ENCODE peak calls at places on chromosome 12, in four cellular contexts. Z is AG08396, I is breast epithelium, K is NCI-H1436. D is an unnamed sample.

GRCh38 chr12:122137681-122138080 is 36.3 kb downstream of the IL31 start:
- DNase-seq in I (no peak), K (no peak), Z (no peak), D (peak; percentile 43)

GRCh38 chr12:130920711-130921381 is 32.9 kb upstream of the ADGRD1 start:
- DNase-seq in Z (peak; percentile 75), K (no peak), I (no peak), D (peak; percentile 59)

GRCh38 chr12:87756111-87756510 is 273.1 kb downstream of the C12orf50 start:
- DNase-seq in I (no peak), Z (peak; percentile 18), K (no peak), D (peak; percentile 5)

GRCh38 chr12:131075611-131076010 is 121.9 kb downstream of the ADGRD1 start:
- DNase-seq in I (no peak), Z (no peak), K (no peak), D (no peak)

GRCh38 chr12:1619599-1619998 is 9.4 kb upstream of the WNT5B start:
- DNase-seq in K (no peak), I (no peak), Z (no peak), D (no peak)

GRCh38 chr12:106290666-106291065 is 11.9 kb upstream of the TCP11L2 start:
- DNase-seq in Z (no peak), I (no peak), K (no peak), D (no peak)

GRCh38 chr12:69655616-69656336 is 43.3 kb downstream of the BEST3 start:
- DNase-seq in I (no peak), Z (peak; percentile 67), K (no peak), D (peak; percentile 62)

GRCh38 chr12:989051-989450 is 2.0 kb upstream of the ERC1 start:
- DNase-seq in Z (no peak), I (no peak), K (no peak), D (no peak)

GRCh38 chr12:58529897-58530296 is 390.4 kb downstream of the LRIG3 start:
- DNase-seq in I (no peak), Z (peak; percentile 58), K (no peak), D (peak; percentile 15)

GRCh38 chr12:79557690-79558315 is 133.0 kb downstream of the PAWR start:
- DNase-seq in K (no peak), I (no peak), Z (no peak), D (no peak)

GRCh38 chr12:78457951-78458350 is 406.6 kb upstream of the SYT1 start:
- DNase-seq in K (no peak), I (no peak), Z (no peak), D (no peak)

GRCh38 chr12:119835068-119835467 is 42.1 kb downstream of the CIT start:
- DNase-seq in I (no peak), Z (no peak), K (no peak), D (peak; percentile 21)

GRCh38 chr12:52266514-52266913 is 7.9 kb upstream of the KRT86 start:
- DNase-seq in I (no peak), Z (no peak), K (no peak), D (no peak)

GRCh38 chr12:111780615-111781014 is 13.9 kb downstream of the ALDH2 start:
- DNase-seq in K (no peak), I (no peak), Z (no peak), D (peak; percentile 62)

GRCh38 chr12:31478425-31478824 is 112.5 kb downstream of the DENND5B start:
- DNase-seq in K (no peak), I (no peak), Z (no peak), D (no peak)

GRCh38 chr12:121789800-121790748 is 3.4 kb downstream of the RHOF start:
- DNase-seq in K (no peak), Z (no peak), I (no peak), D (no peak)

GRCh38 chr12:24304285-24304684 is 354.8 kb upstream of the SOX5 start:
- DNase-seq in I (no peak), K (no peak), Z (no peak), D (no peak)

GRCh38 chr12:4108803-4109345 is 164.7 kb upstream of the CCND2 start:
- DNase-seq in K (no peak), I (no peak), Z (no peak), D (no peak)

GRCh38 chr12:109137055-109137454 is 20.7 kb downstream of the ACACB start:
- DNase-seq in Z (no peak), K (no peak), I (no peak), D (no peak)

GRCh38 chr12:120630139-120630895 is 10.1 kb upstream of the CABP1 start:
- DNase-seq in Z (no peak), K (no peak), I (no peak), D (no peak)

GRCh38 chr12:123571343-123571813 is 13.0 kb upstream of the TMED2 start:
- DNase-seq in K (no peak), I (no peak), Z (peak; percentile 59), D (peak; percentile 64)

GRCh38 chr12:123478069-123478468 is 20.1 kb downstream of the SNRNP35 start:
- DNase-seq in Z (no peak), K (no peak), I (no peak), D (no peak)

GRCh38 chr12:124780752-124781685 is 82.6 kb downstream of the SCARB1 start:
- DNase-seq in I (no peak), K (no peak), Z (no peak), D (no peak)

GRCh38 chr12:53170245-53170644 is 10.3 kb upstream of the ZNF740 start:
- DNase-seq in Z (no peak), K (no peak), I (no peak), D (no peak)

GRCh38 chr12:292186-292585 is 29.6 kb upstream of the SLC6A13 start:
- DNase-seq in Z (no peak), K (no peak), I (no peak), D (no peak)

GRCh38 chr12:53045646-53046045 is 4.2 kb upstream of the TNS2 start:
- DNase-seq in Z (peak; percentile 7), K (no peak), I (peak; percentile 43), D (peak; percentile 39)

GRCh38 chr12:53195516-53196420 is 11.3 kb downstream of the ITGB7 start:
- DNase-seq in I (peak; percentile 28), Z (no peak), K (no peak), D (no peak)

GRCh38 chr12:63994704-63995103 is 150.2 kb downstream of the SRGAP1 start:
- DNase-seq in Z (no peak), I (no peak), K (no peak), D (no peak)

GRCh38 chr12:108570743-108571603 is 8.6 kb downstream of the ISCU start:
- DNase-seq in K (no peak), I (no peak), Z (no peak), D (no peak)

GRCh38 chr12:101891462-101891971 is 14.1 kb downstream of the DRAM1 start:
- DNase-seq in I (no peak), K (no peak), Z (peak; percentile 38), D (peak; percentile 49)

GRCh38 chr12:66188584-66189475 is at the start of gene IRAK3:
- DNase-seq in K (no peak), I (peak; percentile 70), Z (peak; percentile 61), D (peak; percentile 69)

GRCh38 chr12:7638764-7639570 is 26.7 kb downstream of the APOBEC1 start:
- DNase-seq in I (peak; percentile 75), Z (peak; percentile 89), K (peak; percentile 57), D (peak; percentile 94)

GRCh38 chr12:32947203-32947795 is 50.7 kb upstream of the PKP2 start:
- DNase-seq in Z (no peak), I (no peak), K (peak; percentile 65), D (peak; percentile 56)

GRCh38 chr12:75130811-75131210 is 78.8 kb downstream of the KCNC2 start:
- DNase-seq in K (no peak), Z (no peak), I (no peak), D (no peak)

GRCh38 chr12:123153906-123154305 is 3.0 kb upstream of the PITPNM2 start:
- DNase-seq in Z (no peak), I (no peak), K (no peak), D (no peak)

GRCh38 chr12:98401427-98401826 is 114.0 kb upstream of the TMPO start:
- DNase-seq in Z (no peak), K (no peak), I (no peak), D (no peak)

D was measured in hepatocyte.